ENCODE peak calls at places on chromosome 16, in ten cellular contexts. E is right lobe of liver, U is psoas muscle, C is body of pancreas, B is uterus, S is right cardiac atrium, Y is prostate gland, H is aorta, Q is thoracic aorta, I is HAP-1. W is an unnamed sample.

GRCh38 chr16:67268136-67268579 is 11.2 kb upstream of the PLEKHG4 start:
- DNase-seq in Q (no peak), B (no peak), U (peak; percentile 61), H (peak; percentile 83), I (no peak), S (peak; percentile 89), Y (no peak), C (peak; percentile 22), E (no peak), W (peak; percentile 85)

GRCh38 chr16:8885674-8886592 is 3.8 kb downstream of the LITAFD start:
- DNase-seq in C (peak; percentile 45), U (peak; percentile 70), Y (no peak), H (peak; percentile 78), B (no peak), Q (no peak), I (no peak), S (peak; percentile 63), E (peak; percentile 34), W (no peak)

GRCh38 chr16:70437017-70437581 is 1.8 kb downstream of the ST3GAL2 start:
- DNase-seq in S (no peak), Q (no peak), H (no peak), I (peak; percentile 90), B (peak; percentile 56), Y (no peak), E (no peak), U (peak; percentile 60), C (no peak), W (no peak)

GRCh38 chr16:85151603-85152413 is 39.5 kb upstream of the CIBAR2 start:
- DNase-seq in E (peak; percentile 66), S (peak; percentile 94), Q (peak; percentile 84), U (peak; percentile 86), C (peak; percentile 68), I (no peak), H (peak; percentile 94), B (peak; percentile 84), Y (peak; percentile 74), W (peak; percentile 80)

GRCh38 chr16:31010539-31010938 is at the start of gene STX1B:
- DNase-seq in U (no peak), I (no peak), B (no peak), C (no peak), Q (no peak), E (no peak), H (peak; percentile 75), Y (no peak), S (no peak), W (no peak)

GRCh38 chr16:11797957-11798299 is 870 bp upstream of the ZC3H7A start:
- DNase-seq in E (no peak), U (no peak), Q (no peak), H (no peak), I (no peak), B (no peak), S (no peak), C (peak; percentile 29), Y (no peak), W (no peak)

GRCh38 chr16:5042574-5043171 is 8.9 kb upstream of the NAGPA start:
- DNase-seq in I (no peak), U (no peak), Q (no peak), S (peak; percentile 16), Y (no peak), E (no peak), B (no peak), C (no peak), H (peak; percentile 30), W (no peak)

GRCh38 chr16:1348441-1348840 is 3.2 kb downstream of the TSR3 start:
- DNase-seq in C (no peak), B (no peak), Q (no peak), E (no peak), Y (no peak), I (no peak), S (peak; percentile 47), U (no peak), H (no peak), W (no peak)

GRCh38 chr16:22670044-22670536 is 143.9 kb upstream of the HS3ST2 start:
- DNase-seq in H (no peak), I (no peak), B (no peak), S (no peak), Q (no peak), C (no peak), E (no peak), Y (no peak), U (no peak), W (no peak)

GRCh38 chr16:79805621-79806020 is 205.1 kb upstream of the MAF start:
- DNase-seq in B (no peak), C (no peak), H (no peak), I (no peak), Q (no peak), U (no peak), Y (no peak), S (no peak), E (no peak), W (no peak)

DNA sequence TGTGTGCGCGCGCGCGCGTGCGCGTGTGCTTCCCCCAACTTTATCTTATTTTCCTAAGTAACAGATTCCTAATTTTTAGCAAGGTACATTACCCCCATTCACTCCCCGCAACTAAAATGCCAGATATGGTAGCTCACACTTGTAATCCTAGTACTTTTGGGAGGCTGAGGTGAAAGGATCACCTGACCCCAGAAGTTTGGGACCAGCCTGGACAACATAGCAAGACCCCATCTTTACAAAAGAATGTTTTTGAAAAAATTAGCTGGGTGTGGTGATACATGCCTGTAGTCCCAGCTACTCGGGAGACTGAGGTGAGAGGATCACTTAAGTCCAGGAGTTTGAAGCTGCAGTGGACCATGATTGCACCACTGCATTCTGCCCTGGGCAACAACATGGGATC is 5.1 kb downstream of the BRD7 start:
- DNase-seq in U (no peak), C (no peak), I (no peak), E (no peak), Q (no peak), H (no peak), Y (no peak), S (no peak), B (no peak), W (no peak)
- H3K4me1 ChIP-seq in U (peaks cover 45% of the 10 kb centered on the region), C (peaks cover 52% of the 10 kb centered on the region), I (peaks cover 6% of the 10 kb centered on the region), E (no peaks in the 10 kb centered on the region), Q (peaks cover 54% of the 10 kb centered on the region), H (peaks cover 7% of the 10 kb centered on the region), Y (peaks cover 4% of the 10 kb centered on the region), S (no peaks in the 10 kb centered on the region), B (no peaks in the 10 kb centered on the region), W (peaks cover 38% of the 10 kb centered on the region)

DNA sequence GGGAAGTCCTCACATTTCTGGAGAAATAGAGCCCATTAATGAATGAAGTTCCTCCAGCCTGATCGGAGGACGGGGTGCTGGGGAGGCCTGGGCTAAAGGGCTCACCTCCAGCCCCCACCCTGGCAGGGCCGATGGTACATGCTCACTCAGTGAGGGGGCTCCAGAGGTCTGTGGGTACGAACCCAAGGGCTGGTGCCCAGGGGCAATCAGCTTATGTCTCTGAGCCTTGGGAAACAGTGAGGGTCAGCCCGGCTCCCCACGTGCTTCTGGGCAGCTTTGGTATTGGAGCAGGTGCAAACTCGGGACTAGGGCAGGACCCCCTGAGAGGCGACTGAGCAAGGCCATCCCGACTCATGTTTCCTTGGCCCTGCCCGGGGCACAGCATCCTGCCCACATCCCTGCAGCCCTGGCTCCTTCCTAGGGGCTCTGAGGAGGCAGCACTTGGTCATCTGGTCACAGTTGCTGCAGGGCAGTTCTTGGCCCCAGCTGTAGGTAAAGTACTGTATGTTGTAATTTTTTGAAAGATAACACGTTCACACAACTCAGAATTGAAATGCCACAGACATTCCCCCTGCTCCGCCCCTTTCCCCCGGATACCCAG is 969 bp upstream of the CETP start:
- DNase-seq in Q (no peak), U (peak; percentile 21), H (peak; percentile 66), S (no peak), C (no peak), Y (no peak), B (no peak), I (no peak), E (peak; percentile 20), W (peak; percentile 59)
- H3K4me1 ChIP-seq in Q (peaks cover 12% of the 10 kb centered on the region), U (peaks cover 5% of the 10 kb centered on the region), H (no peaks in the 10 kb centered on the region), S (peaks cover 6% of the 10 kb centered on the region), C (peaks cover 8% of the 10 kb centered on the region), Y (no peaks in the 10 kb centered on the region), B (no peaks in the 10 kb centered on the region), I (peaks cover 9% of the 10 kb centered on the region), E (no peaks in the 10 kb centered on the region), W (peaks cover 21% of the 10 kb centered on the region)

GRCh38 chr16:65111306-65111705 is 10.6 kb downstream of the CDH11 start:
- DNase-seq in E (no peak), I (no peak), H (no peak), C (no peak), B (no peak), S (no peak), Y (no peak), Q (no peak), U (no peak), W (no peak)

GRCh38 chr16:65113441-65113840 is 8.4 kb downstream of the CDH11 start:
- DNase-seq in Q (no peak), C (no peak), Y (no peak), H (no peak), S (no peak), U (no peak), I (no peak), B (no peak), E (no peak), W (no peak)

GRCh38 chr16:65116818-65117430 is 4.9 kb downstream of the CDH11 start:
- DNase-seq in Q (no peak), B (no peak), C (no peak), E (no peak), U (no peak), Y (no peak), I (no peak), H (no peak), S (no peak), W (no peak)

GRCh38 chr16:65116216-65116615 is 5.6 kb downstream of the CDH11 start:
- DNase-seq in U (no peak), I (no peak), B (no peak), S (no peak), H (no peak), Q (no peak), E (no peak), C (no peak), Y (no peak), W (no peak)

DNA sequence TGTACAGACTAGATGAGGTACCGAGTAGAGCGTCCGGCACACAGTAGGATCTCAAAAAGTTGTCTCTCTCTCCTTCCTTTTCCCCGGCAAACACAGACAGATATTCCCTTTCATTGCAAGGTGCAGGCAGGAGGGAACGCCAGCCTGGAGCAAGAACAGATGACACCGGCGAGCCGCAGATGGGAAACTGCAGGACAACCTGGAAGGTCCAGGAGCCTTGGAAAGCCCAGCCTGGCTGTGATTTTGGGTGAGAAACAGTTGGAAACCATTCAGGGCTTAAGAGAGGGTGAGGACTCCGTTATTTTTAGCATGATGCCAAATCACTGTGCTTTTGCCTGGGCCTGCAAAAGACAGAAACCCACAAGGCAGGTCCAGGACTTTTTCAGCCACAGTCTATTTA is 7.3 kb downstream of the CDH11 start:
- DNase-seq in E (no peak), C (no peak), H (no peak), S (no peak), U (no peak), Y (no peak), Q (no peak), I (no peak), B (no peak), W (no peak)
- H3K4me1 ChIP-seq in E (no peaks in the 10 kb centered on the region), C (no peaks in the 10 kb centered on the region), H (peaks cover 5% of the 10 kb centered on the region), S (no peaks in the 10 kb centered on the region), U (no peaks in the 10 kb centered on the region), Y (no peaks in the 10 kb centered on the region), Q (peaks cover 64% of the 10 kb centered on the region), I (no peaks in the 10 kb centered on the region), B (no peaks in the 10 kb centered on the region), W (peaks cover 38% of the 10 kb centered on the region)

DNA sequence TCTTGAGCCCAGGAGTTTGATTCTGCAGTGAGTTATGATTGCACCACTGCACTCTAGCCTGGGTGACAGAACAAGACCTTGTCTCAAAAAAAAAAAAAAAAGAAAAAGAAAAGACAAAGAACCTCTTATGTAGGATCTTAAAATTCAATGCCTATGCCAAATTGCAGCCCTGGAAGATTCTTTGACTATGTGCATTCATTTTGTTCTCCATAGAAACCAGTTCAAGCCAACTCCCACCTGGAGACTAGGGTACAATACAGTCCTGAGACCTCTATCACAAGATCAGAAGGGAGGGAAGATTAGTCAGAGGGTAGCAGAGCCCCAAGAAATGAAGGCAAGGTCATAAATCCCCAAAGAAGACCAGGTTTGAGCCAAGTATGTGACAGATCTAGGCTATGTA is 90.6 kb upstream of the HAS3 start:
- DNase-seq in E (no peak), Y (no peak), I (no peak), C (no peak), H (no peak), U (no peak), Q (no peak), B (no peak), S (no peak), W (no peak)
- H3K4me1 ChIP-seq in E (no peaks in the 10 kb centered on the region), Y (no peaks in the 10 kb centered on the region), I (no peaks in the 10 kb centered on the region), C (peaks cover 7% of the 10 kb centered on the region), H (no peaks in the 10 kb centered on the region), U (no peaks in the 10 kb centered on the region), Q (no peaks in the 10 kb centered on the region), B (no peaks in the 10 kb centered on the region), S (no peaks in the 10 kb centered on the region), W (no peaks in the 10 kb centered on the region)

W was measured in tibial artery.